ENCODE peak calls at places on chromosomes 12 and 14, in six cellular contexts. X is upper lobe of left lung, N is breast epithelium, J is HepG2, O is transverse colon, E is endothelial cell of umbilical vein. V is an unnamed sample.

GRCh38 chr12:127930122-127930521 is 336.8 kb upstream of the TMEM132C start:
- DNase-seq in X (no peak), N (no peak), J (no peak), O (no peak), E (no peak), V (peak; percentile 55)

GRCh38 chr14:47675239-47675488 is 241 bp downstream of the MDGA2 start:
- DNase-seq in X (no peak), N (no peak), J (no peak), O (no peak), E (no peak), V (no peak)

GRCh38 chr14:68248481-68249255 is 429.1 kb downstream of the RAD51B start:
- DNase-seq in X (no peak), N (no peak), J (peak; percentile 54), O (no peak), E (peak; percentile 85), V (no peak)

GRCh38 chr14:106491851-106492250 is 965.5 kb downstream of the TMEM121 start:
- DNase-seq in X (no peak), N (no peak), J (no peak), O (peak; percentile 25), E (no peak), V (peak; percentile 31)

GRCh38 chr12:56631790-56632700 is 1.9 kb upstream of the BAZ2A start:
- DNase-seq in X (peak; percentile 93), N (peak; percentile 74), J (peak; percentile 14), O (peak; percentile 89), E (peak; percentile 50), V (peak; percentile 93)

GRCh38 chr12:132423251-132424117 is 66.5 kb upstream of the FBRSL1 start:
- DNase-seq in X (no peak), N (no peak), J (peak; percentile 23), O (no peak), E (no peak), V (no peak)

GRCh38 chr14:76868453-76869170 is 42.4 kb downstream of the LRRC74A start:
- DNase-seq in X (no peak), N (no peak), J (no peak), O (no peak), E (no peak), V (no peak)

GRCh38 chr12:31772685-31773222 is 43.9 kb upstream of the AMN1 start:
- DNase-seq in X (no peak), N (no peak), J (peak; percentile 20), O (no peak), E (no peak), V (no peak)

GRCh38 chr14:93927746-93928145 is 602 bp downstream of the FAM181A start:
- DNase-seq in X (no peak), N (no peak), J (no peak), O (no peak), E (no peak), V (no peak)

GRCh38 chr14:64726585-64726890 is 22.3 kb downstream of the PLEKHG3 start:
- DNase-seq in X (no peak), N (no peak), J (no peak), O (peak; percentile 92), E (no peak), V (no peak)

DNA sequence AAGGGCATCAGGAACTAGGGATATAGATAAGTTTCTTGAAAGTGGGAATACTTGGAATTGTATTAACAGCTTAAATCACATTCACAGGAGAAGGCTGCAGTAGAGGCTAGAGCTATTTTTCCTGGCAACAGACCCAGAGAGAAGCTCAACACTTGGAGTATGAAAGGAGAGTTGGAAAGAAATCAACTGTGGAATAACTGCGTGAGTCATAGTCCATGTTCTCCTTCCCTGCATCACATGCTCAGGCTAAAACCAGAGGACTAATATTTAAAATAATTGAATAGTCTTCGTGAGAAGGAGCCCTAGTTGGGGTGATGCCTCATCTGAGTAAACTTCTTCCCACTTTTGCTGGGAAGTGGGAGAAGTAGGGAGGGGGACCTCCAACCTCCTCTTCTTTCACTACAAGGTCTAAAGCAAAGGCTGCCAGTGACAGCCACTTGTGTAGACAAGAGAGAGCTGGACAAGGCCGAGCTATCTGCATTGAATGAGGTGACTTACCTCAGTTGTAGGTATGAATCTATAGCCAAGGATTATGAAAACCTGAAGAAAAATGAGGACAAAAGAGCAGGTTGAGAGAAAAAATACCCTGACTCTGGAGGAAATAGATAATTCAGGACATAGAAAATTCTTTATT is 32.7 kb downstream of the DYRK2 start:
- DNase-seq in X (no peak), N (no peak), J (no peak), O (no peak), E (peak; percentile 82), V (no peak)
- TF ChIP-seq POLR2AphosphoS5 in X (no peak), N (no peak), J (no peak), O (no peak), E (no peak), V (no peak)

GRCh38 chr14:102922490-102923200 is at the start of gene AMN:
- DNase-seq in X (no peak), N (no peak), J (peak; percentile 64), O (peak; percentile 82), E (no peak), V (no peak)
- TF ChIP-seq POLR2A in X (no peak), N (no peak), J (peak; percentile 96), O (peak; percentile 87), E (no peak), V (no peak)

GRCh38 chr14:80260649-80261048 is 49.3 kb upstream of the DIO2 start:
- DNase-seq in X (no peak), N (no peak), J (no peak), O (no peak), E (no peak), V (no peak)
- TF ChIP-seq POLR2AphosphoS5 in X (no peak), N (no peak), J (no peak), O (no peak), E (no peak), V (no peak)

DNA sequence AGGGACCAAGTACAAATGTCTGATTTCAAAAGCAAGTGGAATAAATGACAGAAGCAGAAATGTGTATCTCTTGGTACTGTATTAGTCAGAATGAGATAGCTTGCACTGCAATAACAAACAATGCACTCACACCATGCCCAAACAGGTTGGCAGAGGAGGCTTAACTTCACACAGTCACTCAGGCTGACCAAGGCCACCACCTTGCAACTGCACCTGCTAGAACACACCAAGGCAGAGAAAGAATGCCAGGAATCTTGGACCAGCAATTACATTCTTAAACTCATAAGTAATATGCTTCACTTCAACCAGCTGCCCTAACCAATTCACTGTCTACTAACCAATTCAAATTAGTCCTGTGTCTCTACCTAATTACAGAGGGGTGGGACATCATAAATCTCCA is 378.3 kb downstream of the BCL11B start:
- DNase-seq in X (no peak), N (no peak), J (no peak), O (no peak), E (no peak), V (no peak)
- TF ChIP-seq POLR2A in X (no peak), N (no peak), J (no peak), O (no peak), E (no peak), V (no peak)

GRCh38 chr14:69261761-69262331 is 1.9 kb downstream of the GALNT16 start:
- DNase-seq in X (no peak), N (no peak), J (peak; percentile 69), O (no peak), E (no peak), V (no peak)

GRCh38 chr14:69262516-69262915 is 2.6 kb downstream of the GALNT16 start:
- DNase-seq in X (no peak), N (no peak), J (no peak), O (no peak), E (no peak), V (no peak)

GRCh38 chr14:69260979-69261605 is 1.1 kb downstream of the GALNT16 start:
- DNase-seq in X (peak; percentile 33), N (no peak), J (no peak), O (peak; percentile 39), E (no peak), V (no peak)

GRCh38 chr14:69263771-69264170 is 3.8 kb downstream of the GALNT16 start:
- DNase-seq in X (no peak), N (no peak), J (no peak), O (no peak), E (no peak), V (no peak)

DNA sequence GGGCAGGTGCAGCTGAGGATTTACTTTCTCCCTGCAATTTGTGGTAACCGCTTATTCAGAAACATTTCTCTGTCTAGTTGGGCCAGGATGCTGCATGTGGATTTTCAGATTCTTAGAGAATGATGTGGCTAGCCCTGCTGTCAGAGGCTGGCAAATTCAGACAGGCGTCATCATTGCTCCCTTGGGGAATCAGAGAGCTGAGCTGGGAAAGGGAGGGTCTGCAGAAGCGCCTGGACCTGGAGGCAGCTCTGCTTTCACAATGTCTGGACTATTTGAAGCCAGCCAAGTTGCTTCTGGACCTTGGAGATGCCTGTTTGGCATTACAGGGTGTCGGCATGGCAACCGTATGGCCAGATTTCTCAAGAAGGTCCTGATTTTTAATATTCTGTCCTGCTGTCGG is 3.4 kb downstream of the GALNT16 start:
- DNase-seq in X (no peak), N (no peak), J (no peak), O (peak; percentile 18), E (no peak), V (no peak)
- TF ChIP-seq POLR2AphosphoS5 in X (no peak), N (no peak), J (no peak), O (no peak), E (no peak), V (peak; percentile 51)

GRCh38 chr12:3077572-3078081 is 448 bp downstream of the TSPAN9 start:
- DNase-seq in X (peak; percentile 27), N (peak; percentile 54), J (no peak), O (peak; percentile 31), E (no peak), V (no peak)
- TF ChIP-seq POLR2A in X (no peak), N (no peak), J (no peak), O (no peak), E (no peak), V (no peak)

DNA sequence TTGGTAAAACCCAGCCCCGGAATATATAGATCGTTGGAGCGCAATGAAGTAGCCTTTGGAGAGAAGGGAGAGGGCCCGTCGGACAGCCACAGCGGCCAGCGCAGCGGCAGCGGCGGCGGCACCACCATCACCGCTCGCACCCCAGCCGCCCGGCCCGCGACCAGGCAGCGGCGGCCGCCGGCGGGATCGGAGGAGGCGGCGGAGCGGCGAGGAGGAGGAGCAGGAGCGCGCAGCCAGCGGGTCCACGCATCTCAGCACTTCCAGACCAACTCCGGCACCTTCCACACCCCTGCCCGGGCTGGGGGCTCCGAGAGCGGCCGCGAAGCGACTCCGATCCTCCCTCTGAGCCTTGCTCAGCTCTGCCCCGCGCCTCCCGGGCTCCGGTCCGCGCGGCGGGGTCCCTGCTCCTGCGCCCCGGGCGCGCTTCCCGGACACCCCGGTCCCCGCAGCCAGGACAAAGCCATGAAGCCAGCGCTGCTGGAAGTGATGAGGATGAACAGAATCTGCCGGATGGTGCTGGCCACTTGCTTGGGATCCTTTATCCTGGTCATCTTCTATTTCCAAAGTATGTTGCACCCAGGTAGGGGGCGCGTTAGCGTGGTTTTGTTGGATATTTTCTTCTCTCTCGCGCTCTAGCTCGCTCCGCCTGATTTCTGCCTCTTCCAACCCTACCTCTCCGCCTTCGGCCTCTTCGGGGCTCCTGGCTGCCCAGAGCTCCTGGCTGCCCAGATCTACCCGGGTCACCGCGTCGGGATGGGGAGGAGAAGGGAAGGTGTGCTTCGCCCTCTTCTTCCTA is 400 bp downstream of the CHST11 start:
- DNase-seq in X (peak; percentile 73), N (no peak), J (no peak), O (peak; percentile 66), E (peak; percentile 79), V (no peak)
- TF ChIP-seq POLR2AphosphoS5 in X (peak; percentile 21), N (peak; percentile 16), J (no peak), O (peak; percentile 76), E (peak; percentile 83), V (peak; percentile 8)

V was measured in esophagus muscularis mucosa.